ENCODE peak calls at places on chromosomes 6 and 20, in seven cellular contexts. O, X, M, G, C, K and N are unnamed samples.
A peak's percentile ranks its signal among the peaks of the same experiment; 100 is the strongest.

GRCh38 chr6:119720160-119720559 is 370.6 kb upstream of the MAN1A1 start:
- DNase-seq in O (no peak), X (no peak), M (no peak), G (no peak), C (peak; percentile 2), K (no peak), N (no peak)

GRCh38 chr6:118913161-118913560 is 19.2 kb downstream of the ASF1A start:
- DNase-seq in O (no peak), X (no peak), M (no peak), G (no peak), C (no peak), K (no peak), N (no peak)

GRCh38 chr6:148340586-148341297 is 1.9 kb upstream of the SASH1 start:
- DNase-seq in O (no peak), X (no peak), M (no peak), G (no peak), C (no peak), K (no peak), N (no peak)

GRCh38 chr20:50520222-50520877 is 10.2 kb downstream of the PTPN1 start:
- DNase-seq in O (no peak), X (no peak), M (no peak), G (no peak), C (no peak), K (peak; percentile 43), N (no peak)

GRCh38 chr6:88477411-88477810 is 311.3 kb upstream of the CNR1 start:
- DNase-seq in O (no peak), X (peak; percentile 8), M (no peak), G (no peak), C (peak; percentile 21), K (no peak), N (no peak)

GRCh38 chr6:38713812-38714211 is 1.3 kb upstream of the DNAH8 start:
- DNase-seq in O (peak; percentile 16), X (peak; percentile 9), M (no peak), G (no peak), C (no peak), K (peak; percentile 71), N (no peak)

GRCh38 chr6:150684715-150685459 is 85.2 kb downstream of the PLEKHG1 start:
- DNase-seq in O (no peak), X (no peak), M (no peak), G (no peak), C (no peak), K (no peak), N (no peak)

GRCh38 chr6:129890164-129890563 is 29.0 kb upstream of the TMEM244 start:
- DNase-seq in O (no peak), X (peak; percentile 91), M (no peak), G (no peak), C (no peak), K (no peak), N (no peak)

GRCh38 chr20:23257848-23258746 is 92.5 kb upstream of the NXT1 start:
- DNase-seq in O (no peak), X (peak; percentile 78), M (no peak), G (no peak), C (no peak), K (no peak), N (no peak)

GRCh38 chr20:15235799-15236198 is 898.4 kb upstream of the FLRT3 start:
- DNase-seq in O (no peak), X (no peak), M (no peak), G (no peak), C (no peak), K (no peak), N (no peak)

GRCh38 chr20:58518387-58518786 is 3.2 kb upstream of the APCDD1L start:
- DNase-seq in O (no peak), X (no peak), M (no peak), G (no peak), C (no peak), K (no peak), N (no peak)

GRCh38 chr6:105522626-105523322 is 119.9 kb upstream of the PREP start:
- DNase-seq in O (no peak), X (peak; percentile 70), M (no peak), G (no peak), C (peak; percentile 52), K (no peak), N (no peak)

GRCh38 chr6:169221264-169221663 is 32.4 kb downstream of the THBS2 start:
- DNase-seq in O (no peak), X (no peak), M (no peak), G (no peak), C (no peak), K (no peak), N (no peak)

GRCh38 chr6:136415351-136416005 is 125.8 kb upstream of the BCLAF1 start:
- DNase-seq in O (no peak), X (no peak), M (no peak), G (no peak), C (no peak), K (no peak), N (no peak)

GRCh38 chr6:109740787-109741186 is 49.7 kb downstream of the FIG4 start:
- DNase-seq in O (no peak), X (no peak), M (no peak), G (no peak), C (no peak), K (no peak), N (no peak)

GRCh38 chr6:134521116-134521501 is 203.2 kb upstream of the SGK1 start:
- DNase-seq in O (no peak), X (no peak), M (no peak), G (no peak), C (no peak), K (no peak), N (no peak)

GRCh38 chr20:45059022-45059728 is 41.8 kb downstream of the KCNS1 start:
- DNase-seq in O (no peak), X (peak; percentile 27), M (no peak), G (no peak), C (no peak), K (no peak), N (no peak)

DNA sequence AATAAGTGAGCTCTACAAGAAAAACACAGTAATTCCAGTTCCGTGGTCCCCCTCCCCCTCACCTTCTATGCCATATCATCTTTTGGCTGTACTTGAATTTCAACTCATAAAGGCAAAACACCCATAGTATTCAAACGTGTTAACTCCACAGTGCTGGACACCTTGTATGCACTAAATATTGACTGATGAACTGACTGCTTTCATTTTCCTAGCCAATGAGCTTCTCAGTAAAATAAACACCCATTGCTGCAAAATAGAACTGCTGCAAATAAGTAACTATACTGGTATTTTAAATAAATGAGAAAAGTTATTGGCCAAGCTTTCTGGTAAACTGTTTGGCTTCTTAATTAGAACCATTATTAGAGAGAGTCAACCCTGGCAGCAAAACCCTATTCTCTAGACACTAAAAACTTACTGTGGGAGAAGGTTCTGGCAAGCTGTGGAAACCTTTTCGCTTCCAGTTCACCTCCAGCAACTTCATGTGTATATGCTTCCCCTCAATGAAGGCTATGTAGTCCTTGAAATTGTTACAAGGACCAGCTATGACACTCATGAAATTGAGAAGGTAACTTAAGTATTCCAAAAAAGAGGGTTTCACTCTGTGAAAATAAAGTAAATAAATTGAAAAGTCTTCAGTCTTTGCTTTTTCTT is 86.0 kb downstream of the MBOAT1 start:
- DNase-seq in O (no peak), X (no peak), M (no peak), G (no peak), C (no peak), K (no peak), N (no peak)
- H3K27ac ChIP-seq in O (no peak overlapping the region), X (no peak overlapping the region), M (peak overlapping the region; percentile 6), G (peak overlapping the region; percentile 97), C (no peak overlapping the region), K (no peak overlapping the region), N (no peak overlapping the region)

GRCh38 chr20:24994470-24995368 is 2.2 kb upstream of the APMAP start:
- DNase-seq in O (peak; percentile 65), X (peak; percentile 54), M (no peak), G (peak; percentile 81), C (peak; percentile 76), K (peak; percentile 91), N (peak; percentile 76)
- H3K27ac ChIP-seq in O (no peak overlapping the region), X (no peak overlapping the region), M (no peak overlapping the region), G (no peak overlapping the region), C (peak overlapping the region; percentile 28), K (no peak overlapping the region), N (no peak overlapping the region)

DNA sequence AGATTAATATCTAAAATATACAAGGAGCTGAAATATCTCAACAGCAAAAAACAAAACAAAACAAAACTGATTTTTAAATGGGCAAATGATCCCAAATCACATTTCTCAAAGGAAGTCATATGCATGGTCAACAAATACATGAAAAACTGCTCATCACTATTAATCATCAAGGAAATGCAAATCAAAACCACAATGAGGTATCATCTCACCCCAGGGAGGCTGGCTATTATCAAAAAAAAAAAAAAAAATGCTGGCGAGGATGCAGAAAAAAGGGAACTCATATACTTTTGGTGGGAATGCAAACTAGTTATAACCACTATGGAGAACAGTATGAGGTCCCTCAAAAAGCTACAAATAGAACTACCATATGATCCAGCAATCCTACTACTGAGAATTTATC is 34.6 kb downstream of the REPS1 start:
- DNase-seq in O (no peak), X (peak; percentile 66), M (no peak), G (no peak), C (no peak), K (no peak), N (no peak)
- H3K27ac ChIP-seq in O (no peak overlapping the region), X (peak overlapping the region; percentile 60), M (no peak overlapping the region), G (no peak overlapping the region), C (no peak overlapping the region), K (no peak overlapping the region), N (no peak overlapping the region)

GRCh38 chr20:4113996-4114603 is 98.7 kb upstream of the RNF24 start:
- DNase-seq in O (no peak), X (no peak), M (no peak), G (no peak), C (no peak), K (no peak), N (no peak)

GRCh38 chr20:4111440-4112411 is 96.4 kb upstream of the RNF24 start:
- DNase-seq in O (no peak), X (no peak), M (no peak), G (no peak), C (no peak), K (no peak), N (no peak)

GRCh38 chr20:4113546-4113945 is 98.2 kb upstream of the RNF24 start:
- DNase-seq in O (no peak), X (no peak), M (no peak), G (no peak), C (no peak), K (no peak), N (no peak)

GRCh38 chr20:4110885-4111284 is 95.5 kb upstream of the RNF24 start:
- DNase-seq in O (no peak), X (no peak), M (no peak), G (no peak), C (no peak), K (no peak), N (no peak)

DNA sequence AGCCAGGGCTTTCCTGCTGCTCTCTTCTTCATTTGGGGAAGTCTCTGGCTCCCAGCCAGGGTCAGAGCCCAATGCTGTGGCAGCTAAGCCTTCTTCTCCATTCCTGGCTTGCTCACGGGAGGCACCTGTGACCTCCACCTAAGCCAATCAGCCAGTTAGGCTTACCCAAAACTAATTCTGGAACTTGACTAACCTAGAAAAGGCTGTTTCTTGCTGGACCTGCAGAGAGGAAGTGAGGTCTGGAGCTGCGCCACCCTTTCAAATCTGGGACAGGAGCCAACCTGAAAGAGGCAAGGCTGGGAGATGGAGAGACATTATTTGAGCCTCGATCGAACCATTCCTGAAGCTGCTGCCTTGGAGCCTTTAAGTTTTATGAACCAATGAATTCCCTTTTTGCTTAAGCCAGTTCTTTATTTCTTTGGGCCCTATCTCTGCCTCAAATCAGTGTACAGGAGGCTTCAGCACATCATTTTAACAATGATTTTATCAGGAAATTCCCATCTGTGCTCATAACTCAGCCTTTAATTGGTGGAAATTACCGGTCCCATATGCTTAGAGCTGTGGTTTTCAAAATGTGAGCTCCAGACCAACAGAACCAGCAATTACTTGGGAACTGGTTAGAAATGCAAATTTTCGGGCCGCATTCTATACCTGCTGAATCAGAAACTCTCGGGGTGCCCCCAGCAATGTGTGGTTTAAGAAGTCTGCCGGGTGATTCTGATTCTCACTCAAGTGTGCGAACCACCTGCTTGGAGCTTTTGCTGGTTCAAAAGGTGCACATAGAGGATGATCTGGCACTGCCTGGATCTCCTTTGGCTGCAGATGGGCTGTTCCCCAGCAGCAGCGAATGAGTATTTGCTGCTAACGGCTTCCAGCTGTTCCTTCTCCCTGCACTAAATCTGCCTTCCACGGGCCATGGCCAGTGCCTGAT is 97.4 kb upstream of the RNF24 start:
- DNase-seq in O (no peak), X (peak; percentile 51), M (no peak), G (peak; percentile 61), C (no peak), K (no peak), N (peak; percentile 56)
- H3K27ac ChIP-seq in O (no peak overlapping the region), X (no peak overlapping the region), M (no peak overlapping the region), G (no peak overlapping the region), C (peak overlapping the region; percentile 96), K (no peak overlapping the region), N (no peak overlapping the region)